ENCODE peak calls at places on chromosome 1, in eight cellular contexts. V, H, D, T, J, Q, W and B are unnamed samples.
A peak's percentile ranks its signal among the peaks of the same experiment; 100 is the strongest.

GRCh38 chr1:174413632-174414031 is 34.1 kb upstream of the GPR52 start:
- DNase-seq in W (no peak), Q (peak; percentile 57), J (no peak), D (peak; percentile 58), V (no peak), H (no peak), T (no peak), B (no peak)

GRCh38 chr1:202664083-202664482 is 46.2 kb downstream of the SYT2 start:
- DNase-seq in T (no peak), Q (no peak), D (no peak), J (no peak), W (peak; percentile 58), V (no peak), H (no peak), B (no peak)

GRCh38 chr1:153288634-153289275 is 24.0 kb downstream of the PGLYRP3 start:
- DNase-seq in J (no peak), D (no peak), W (no peak), Q (no peak), V (no peak), T (no peak), H (no peak), B (no peak)

GRCh38 chr1:37930246-37931142 is 16.4 kb downstream of the INPP5B start:
- DNase-seq in T (no peak), V (peak; percentile 73), Q (no peak), H (no peak), J (peak; percentile 35), W (peak; percentile 13), D (no peak), B (no peak)

GRCh38 chr1:63643926-63644325 is 50.7 kb downstream of the PGM1 start:
- DNase-seq in V (no peak), Q (no peak), D (no peak), T (peak; percentile 63), H (no peak), W (no peak), J (no peak), B (no peak)

GRCh38 chr1:160608057-160608456 is 28.8 kb upstream of the CD84 start:
- DNase-seq in D (no peak), H (no peak), V (no peak), W (no peak), Q (no peak), T (no peak), J (no peak), B (no peak)

GRCh38 chr1:155070721-155071556 is 7.4 kb downstream of the EFNA4 start:
- DNase-seq in H (peak; percentile 92), T (no peak), Q (peak; percentile 61), D (peak; percentile 95), V (peak; percentile 89), W (peak; percentile 64), J (peak; percentile 80), B (no peak)

GRCh38 chr1:227899820-227900449 is 47.8 kb downstream of the WNT9A start:
- DNase-seq in T (peak; percentile 28), D (no peak), W (no peak), Q (no peak), J (peak; percentile 2), H (no peak), V (peak; percentile 30), B (peak; percentile 36)

GRCh38 chr1:114345930-114346479 is 165.0 kb downstream of the TRIM33 start:
- DNase-seq in H (no peak), V (no peak), T (peak; percentile 56), W (no peak), Q (peak; percentile 19), J (no peak), D (peak; percentile 36), B (no peak)

GRCh38 chr1:13899856-13900255 is 199.9 kb downstream of the PRDM2 start:
- DNase-seq in J (no peak), T (no peak), H (no peak), W (no peak), D (no peak), Q (no peak), V (no peak), B (no peak)

GRCh38 chr1:167251482-167251881 is 30.8 kb downstream of the POU2F1 start:
- DNase-seq in V (no peak), Q (no peak), W (no peak), D (no peak), J (no peak), T (no peak), H (no peak), B (no peak)

GRCh38 chr1:203038217-203038741 is 12.0 kb downstream of the PPFIA4 start:
- DNase-seq in J (no peak), H (no peak), T (peak; percentile 39), W (peak; percentile 78), V (no peak), Q (peak; percentile 69), D (no peak), B (no peak)

GRCh38 chr1:19163261-19163660 is 46.8 kb downstream of the UBR4 start:
- DNase-seq in T (no peak), J (no peak), W (peak; percentile 93), V (no peak), H (no peak), D (no peak), Q (peak; percentile 83), B (no peak)

GRCh38 chr1:101653482-101653946 is 343.2 kb downstream of the OLFM3 start:
- DNase-seq in V (no peak), D (peak; percentile 73), J (no peak), W (peak; percentile 1), T (no peak), Q (peak; percentile 31), H (no peak), B (no peak)

GRCh38 chr1:4599521-4599920 is 54.9 kb upstream of the AJAP1 start:
- DNase-seq in W (no peak), D (no peak), Q (no peak), V (no peak), J (no peak), T (no peak), H (no peak), B (no peak)

GRCh38 chr1:115450641-115451040 is 112.6 kb upstream of the NGF start:
- DNase-seq in H (no peak), W (no peak), D (no peak), J (no peak), T (no peak), Q (no peak), V (no peak), B (no peak)

GRCh38 chr1:172252925-172253324 is 167.6 kb upstream of the C1orf105 start:
- DNase-seq in Q (no peak), H (no peak), V (no peak), W (no peak), D (no peak), T (no peak), J (no peak), B (no peak)

GRCh38 chr1:172255223-172255560 is 165.3 kb upstream of the C1orf105 start:
- DNase-seq in Q (no peak), T (no peak), H (no peak), W (no peak), D (no peak), V (no peak), J (no peak), B (no peak)

GRCh38 chr1:172252296-172252695 is 168.2 kb upstream of the C1orf105 start:
- DNase-seq in V (no peak), Q (no peak), J (no peak), D (no peak), T (no peak), H (no peak), W (no peak), B (no peak)

DNA sequence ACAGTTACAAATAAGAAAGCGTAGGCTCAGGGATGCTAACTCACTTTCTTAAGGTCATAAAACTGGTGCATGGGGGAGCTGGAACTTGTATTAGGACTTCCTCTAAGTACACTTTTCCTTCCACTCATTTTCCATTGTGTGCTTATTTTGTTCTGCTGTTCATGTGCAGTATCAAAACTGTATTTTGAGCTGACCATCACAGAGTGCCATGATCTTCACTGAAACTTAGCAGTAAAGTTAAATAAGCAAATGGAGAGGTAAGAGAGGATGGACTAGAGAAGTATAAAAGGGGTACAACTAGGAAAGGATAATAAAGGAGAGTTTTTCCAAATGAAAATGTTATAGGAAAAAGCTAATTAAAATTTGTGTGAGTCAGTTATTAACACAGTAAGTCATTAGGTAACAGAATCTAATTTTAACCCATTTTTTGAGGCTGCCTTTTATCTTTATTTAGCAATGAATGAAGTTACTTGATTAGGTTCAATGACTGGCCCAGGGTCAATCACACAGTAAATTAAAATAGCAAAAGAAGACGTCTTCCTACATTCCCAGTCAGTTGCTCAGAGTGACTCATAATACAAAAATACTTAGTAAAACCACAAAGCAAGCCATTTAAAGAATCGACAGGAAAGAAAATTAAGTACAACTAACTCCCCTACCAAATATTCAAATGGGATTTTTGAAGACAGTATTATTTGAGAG is 165.8 kb upstream of the C1orf105 start:
- DNase-seq in V (no peak), W (peak; percentile 92), Q (peak; percentile 85), D (no peak), J (no peak), H (no peak), T (no peak), B (no peak)
- H3K27ac ChIP-seq in V (no peak overlapping the region), W (no peak overlapping the region), Q (no peak overlapping the region), D (no peak overlapping the region), J (no peak overlapping the region), H (no peak overlapping the region), T (no peak overlapping the region), B (no peak overlapping the region)

GRCh38 chr1:89841507-89841906 is 20.7 kb downstream of the LRRC8D start:
- DNase-seq in Q (no peak), D (no peak), J (no peak), H (no peak), W (no peak), T (no peak), V (no peak), B (no peak)
- H3K4me1 ChIP-seq in Q (peaks cover 4% of the 10 kb centered on the region), D (peaks cover 20% of the 10 kb centered on the region), J (peaks cover 18% of the 10 kb centered on the region), H (peaks cover 8% of the 10 kb centered on the region), W (peaks cover 6% of the 10 kb centered on the region), T (no peaks in the 10 kb centered on the region), V (peaks cover 14% of the 10 kb centered on the region), B (no peaks in the 10 kb centered on the region)

DNA sequence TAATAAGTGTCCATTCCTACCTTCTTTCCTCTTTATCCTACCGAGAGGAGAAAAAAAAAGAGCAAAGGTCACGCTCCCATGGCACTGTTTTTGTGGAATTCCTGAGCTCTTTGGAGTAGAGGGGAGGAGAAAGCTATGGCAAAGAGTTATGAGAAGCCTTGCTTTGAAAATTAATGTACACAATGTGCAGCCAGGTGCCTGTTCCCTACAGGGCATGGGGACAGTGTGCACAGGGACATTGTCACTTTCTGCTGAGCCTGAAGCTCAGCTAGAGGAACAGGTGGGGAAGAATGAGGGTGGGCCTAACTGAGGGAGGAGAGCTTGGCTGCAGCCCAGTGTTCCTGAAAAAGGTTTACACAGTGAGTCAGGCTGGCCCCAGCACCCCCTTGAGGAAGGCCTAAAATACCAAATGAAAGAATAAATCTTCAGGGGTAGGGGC is 66.1 kb downstream of the PLXNA2 start:
- DNase-seq in J (no peak), Q (no peak), D (no peak), W (no peak), V (peak; percentile 77), H (no peak), T (no peak), B (no peak)
- TF ChIP-seq CTCF in J (no peak), Q (no peak), D (no peak), W (no peak), V (no peak), H (no peak), T (no peak), B (no peak)

DNA sequence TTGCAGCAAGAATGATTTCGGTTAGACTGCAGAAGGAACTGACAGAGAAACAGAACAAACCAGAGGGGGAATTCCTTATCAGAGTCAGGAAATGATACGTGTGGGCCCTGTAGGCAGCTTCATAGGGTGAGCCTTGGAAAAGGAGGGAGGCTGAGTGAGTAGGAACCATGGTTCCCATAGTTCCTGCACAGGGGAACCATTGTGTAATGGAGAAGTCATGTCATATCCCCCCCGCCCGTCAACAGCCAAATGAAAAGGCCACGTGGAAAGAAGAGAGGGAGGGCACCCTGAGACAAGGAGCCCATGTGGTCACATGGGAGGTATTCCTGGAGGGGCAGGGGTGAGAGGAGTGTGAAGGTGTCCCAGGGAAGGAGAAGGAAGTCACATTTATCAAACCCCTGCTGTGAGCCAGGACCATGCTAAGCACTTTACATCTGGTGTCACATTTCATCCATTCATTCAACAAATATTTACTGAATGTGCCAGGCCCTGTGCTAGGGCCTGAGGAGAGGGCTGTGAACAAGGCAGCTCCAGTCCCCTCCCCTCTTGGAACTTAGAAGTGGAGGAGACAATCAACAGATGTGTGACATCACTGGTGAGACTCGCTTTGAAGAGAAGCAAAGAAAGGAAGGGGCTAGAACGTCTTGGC is 15.7 kb upstream of the FGR start:
- DNase-seq in T (no peak), D (peak; percentile 53), Q (peak; percentile 72), H (no peak), J (no peak), W (peak; percentile 70), V (no peak), B (no peak)
- H3K27ac ChIP-seq in T (no peak overlapping the region), D (no peak overlapping the region), Q (no peak overlapping the region), H (no peak overlapping the region), J (no peak overlapping the region), W (no peak overlapping the region), V (no peak overlapping the region), B (no peak overlapping the region)